ENCODE peak calls at places on chromosomes 1 and 21, in nine cellular contexts. P is dorsolateral prefrontal cortex, A is AG04449, M is GM12865, E is glutamatergic neuron, L is body of pancreas, K is RWPE1, Z is thyroid gland, V is foreskin fibroblast. J is an unnamed sample.

GRCh38 chr1:62103880-62104279 is 90.8 kb upstream of the L1TD1 start:
- DNase-seq in K (no peak), E (no peak), V (no peak), L (no peak), P (no peak), Z (no peak), A (no peak), M (no peak), J (no peak)

GRCh38 chr21:42796327-42797062 is 82.8 kb downstream of the WDR4 start:
- DNase-seq in E (no peak), Z (no peak), K (no peak), V (no peak), M (no peak), L (no peak), P (no peak), A (no peak), J (no peak)

GRCh38 chr1:20423169-20423795 is 62.7 kb downstream of the CAMK2N1 start:
- DNase-seq in M (no peak), E (no peak), L (no peak), V (no peak), Z (no peak), A (no peak), P (no peak), K (no peak), J (no peak)

GRCh38 chr1:99808391-99809115 is 41.6 kb upstream of the AGL start:
- DNase-seq in M (peak; percentile 84), P (no peak), K (peak; percentile 64), E (no peak), V (peak; percentile 93), A (peak; percentile 86), Z (peak; percentile 5), L (peak; percentile 52), J (peak; percentile 92)

GRCh38 chr1:174217787-174218574 is 58.7 kb downstream of the RABGAP1L start:
- DNase-seq in Z (no peak), L (no peak), K (no peak), V (peak; percentile 56), E (no peak), A (no peak), P (no peak), M (peak; percentile 61), J (peak; percentile 36)

GRCh38 chr21:14737922-14738321 is 191.8 kb upstream of the SAMSN1 start:
- DNase-seq in E (no peak), L (peak; percentile 73), P (no peak), A (no peak), Z (peak; percentile 10), K (peak; percentile 23), V (no peak), M (peak; percentile 84), J (peak; percentile 25)

GRCh38 chr1:119475866-119476439 is 31.1 kb upstream of the HSD3B1 start:
- DNase-seq in V (peak; percentile 36), Z (peak; percentile 63), M (peak; percentile 64), L (peak; percentile 80), P (no peak), E (peak; percentile 70), A (no peak), K (peak; percentile 70), J (peak; percentile 19)

GRCh38 chr1:211323156-211324063 is 3.2 kb upstream of the TRAF5 start:
- DNase-seq in Z (peak; percentile 51), V (peak; percentile 83), P (no peak), L (peak; percentile 72), M (peak; percentile 81), A (no peak), E (peak; percentile 62), K (peak; percentile 62), J (peak; percentile 61)

GRCh38 chr1:227429447-227430359 is 111.4 kb upstream of the CDC42BPA start:
- DNase-seq in P (no peak), K (no peak), M (no peak), L (peak; percentile 13), A (no peak), V (peak; percentile 83), Z (peak; percentile 23), E (no peak), J (peak; percentile 78)

GRCh38 chr1:110347182-110347893 is 8.2 kb downstream of the RBM15 start:
- DNase-seq in K (no peak), E (no peak), M (peak; percentile 57), L (no peak), Z (no peak), P (no peak), V (no peak), A (no peak), J (no peak)

GRCh38 chr1:109396971-109397370 is 747 bp downstream of the SORT1 start:
- DNase-seq in L (no peak), Z (peak; percentile 48), K (no peak), M (no peak), E (no peak), P (no peak), V (no peak), A (no peak), J (no peak)

GRCh38 chr1:110675060-110675791 is 486 bp upstream of the KCNA3 start:
- DNase-seq in E (peak; percentile 30), P (no peak), M (no peak), A (no peak), V (no peak), Z (no peak), K (no peak), L (no peak), J (no peak)

GRCh38 chr1:111571987-111572386 is 47.6 kb upstream of the RAP1A start:
- DNase-seq in K (no peak), L (no peak), M (no peak), P (no peak), Z (no peak), A (peak; percentile 56), V (peak; percentile 83), E (no peak), J (peak; percentile 85)

GRCh38 chr1:99482286-99482685 is 163.6 kb upstream of the PALMD start:
- DNase-seq in L (no peak), E (no peak), M (no peak), A (no peak), V (no peak), K (no peak), P (no peak), Z (no peak), J (no peak)

GRCh38 chr1:10897321-10897980 is 101.0 kb upstream of the CASZ1 start:
- DNase-seq in Z (no peak), K (no peak), M (no peak), A (no peak), V (no peak), L (no peak), P (no peak), E (no peak), J (no peak)

GRCh38 chr1:45359882-45360513 is 19.8 kb upstream of the MUTYH start:
- DNase-seq in E (peak; percentile 31), K (peak; percentile 44), L (peak; percentile 80), V (peak; percentile 86), Z (peak; percentile 77), P (no peak), A (no peak), M (peak; percentile 78), J (peak; percentile 71)

GRCh38 chr1:173478099-173478555 is 992 bp downstream of the PRDX6 start:
- DNase-seq in E (no peak), M (no peak), L (peak; percentile 82), V (peak; percentile 82), P (no peak), A (peak; percentile 17), Z (peak; percentile 73), K (peak; percentile 60), J (peak; percentile 70)

GRCh38 chr1:11052839-11053757 is 6.1 kb upstream of the MASP2 start:
- DNase-seq in E (peak; percentile 68), A (no peak), M (peak; percentile 65), V (peak; percentile 65), P (no peak), K (no peak), Z (no peak), L (peak; percentile 30), J (no peak)

GRCh38 chr1:25137106-25137505 is 95.2 kb downstream of the SYF2 start:
- DNase-seq in L (no peak), Z (no peak), V (no peak), A (no peak), K (no peak), E (no peak), M (no peak), P (no peak), J (no peak)

GRCh38 chr1:25135903-25136302 is 96.4 kb downstream of the SYF2 start:
- DNase-seq in K (no peak), E (no peak), L (no peak), P (no peak), A (no peak), Z (peak; percentile 16), M (no peak), V (no peak), J (no peak)

GRCh38 chr1:25137521-25138395 is 94.5 kb downstream of the SYF2 start:
- DNase-seq in E (no peak), P (no peak), M (no peak), V (no peak), K (no peak), A (no peak), L (no peak), Z (no peak), J (no peak)

GRCh38 chr1:25134801-25135585 is 97.3 kb downstream of the SYF2 start:
- DNase-seq in V (no peak), K (no peak), P (no peak), Z (no peak), L (no peak), A (no peak), M (no peak), E (peak; percentile 44), J (no peak)

GRCh38 chr1:25140073-25140797 is 92.1 kb downstream of the SYF2 start:
- DNase-seq in V (peak; percentile 12), P (no peak), K (no peak), E (peak; percentile 37), M (peak; percentile 90), A (no peak), L (peak; percentile 22), Z (no peak), J (no peak)
- TF ChIP-seq CTCF in V (no peak), P (no peak), K (no peak), E (no peak), M (no peak), A (no peak), L (no peak), Z (no peak), J (no peak)

DNA sequence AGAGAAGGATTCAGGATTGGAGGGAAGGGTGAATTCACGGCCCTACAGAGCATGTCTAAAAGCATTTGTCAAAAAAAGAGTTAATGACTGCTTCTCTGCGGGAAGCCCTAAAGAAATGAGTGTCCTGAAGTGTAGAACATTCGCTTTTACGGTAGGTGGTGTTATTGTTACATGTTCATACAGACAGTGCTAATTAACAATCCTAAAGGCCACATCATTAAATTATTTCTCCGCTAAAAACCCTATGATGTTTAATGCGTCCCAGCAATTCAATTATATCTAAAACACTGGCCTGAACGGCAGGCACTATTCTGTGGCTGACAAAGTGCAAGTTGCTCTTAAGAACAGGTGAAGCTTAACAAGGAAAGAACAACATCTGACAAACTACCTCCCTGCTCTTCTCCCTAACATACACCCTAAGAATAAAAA is 112.3 kb upstream of the NFIA start:
- DNase-seq in K (peak; percentile 54), M (no peak), E (no peak), L (no peak), Z (peak; percentile 51), V (peak; percentile 51), A (no peak), P (no peak), J (peak; percentile 33)
- TF ChIP-seq CTCF in K (peak; percentile 52), M (no peak), E (no peak), L (no peak), Z (peak; percentile 34), V (peak; percentile 28), A (no peak), P (peak; percentile 86), J (peak; percentile 48)

GRCh38 chr1:231170875-231171274 is 9.0 kb downstream of the TRIM67 start:
- DNase-seq in E (no peak), K (no peak), P (no peak), L (no peak), Z (no peak), V (no peak), M (no peak), A (no peak), J (no peak)
- TF ChIP-seq CTCF in E (no peak), K (no peak), P (no peak), L (no peak), Z (no peak), V (no peak), M (peak; percentile 3), A (no peak), J (no peak)

GRCh38 chr1:89622895-89623294 is 10.0 kb upstream of the LRRC8C start:
- DNase-seq in P (no peak), Z (no peak), M (no peak), L (no peak), K (no peak), A (no peak), V (peak; percentile 62), E (no peak), J (peak; percentile 23)
- TF ChIP-seq CTCF in P (peak; percentile 29), Z (no peak), M (no peak), L (no peak), K (no peak), A (no peak), V (peak; percentile 13), E (no peak), J (peak; percentile 25)

J was measured in AG10803.